ENCODE peak calls at places on chromosomes 7 and 10, in seven cellular contexts. O is cardiac muscle cell; D is CD4-positive, alpha-beta T cell; J is GM10248; P is spleen; M is neural crest cell; A is lower lobe of right lung. F is an unnamed sample.

GRCh38 chr10:14414901-14415300 is 84.2 kb upstream of the FRMD4A start:
- DNase-seq in P (no peak), O (no peak), J (no peak), M (no peak), A (no peak), D (no peak), F (peak; percentile 6)

GRCh38 chr10:131810805-131811137 is 90.0 kb upstream of the PPP2R2D start:
- DNase-seq in M (no peak), O (no peak), J (no peak), P (no peak), D (no peak), A (no peak), F (no peak)

GRCh38 chr7:84738583-84739150 is 448.2 kb downstream of the SEMA3D start:
- DNase-seq in D (no peak), A (no peak), P (no peak), J (no peak), M (no peak), O (no peak), F (no peak)

GRCh38 chr10:293636-294035 is 158.4 kb downstream of the ZMYND11 start:
- DNase-seq in P (no peak), O (no peak), M (no peak), D (no peak), A (no peak), J (no peak), F (no peak)

GRCh38 chr10:11045995-11046394 is 28.3 kb downstream of the CELF2 start:
- DNase-seq in M (no peak), A (no peak), J (no peak), P (no peak), O (no peak), D (no peak), F (no peak)

GRCh38 chr10:4650109-4650508 is 175.9 kb upstream of the AKR1E2 start:
- DNase-seq in J (no peak), M (no peak), A (no peak), P (no peak), D (no peak), O (no peak), F (no peak)

GRCh38 chr10:3045471-3046209 is 21.7 kb upstream of the PFKP start:
- DNase-seq in J (no peak), A (peak; percentile 78), M (peak; percentile 57), O (peak; percentile 97), P (no peak), D (no peak), F (peak; percentile 84)

GRCh38 chr7:155538293-155538692 is 8.1 kb downstream of the CNPY1 start:
- DNase-seq in J (no peak), M (peak; percentile 20), O (no peak), D (no peak), P (no peak), A (no peak), F (no peak)

GRCh38 chr7:102248081-102248455 is 38.6 kb upstream of the SH2B2 start:
- DNase-seq in D (no peak), O (no peak), M (no peak), P (no peak), J (no peak), A (no peak), F (no peak)

GRCh38 chr7:97835296-97836138 is 36.7 kb downstream of the ASNS start:
- DNase-seq in O (peak; percentile 81), P (no peak), D (peak; percentile 36), A (peak; percentile 59), M (peak; percentile 73), J (peak; percentile 41), F (peak; percentile 64)

GRCh38 chr10:103678104-103678526 is 177.3 kb downstream of the SH3PXD2A start:
- DNase-seq in J (peak; percentile 93), D (peak; percentile 83), M (peak; percentile 49), A (peak; percentile 68), O (no peak), P (peak; percentile 92), F (peak; percentile 95)

GRCh38 chr10:14603539-14604102 is 171.1 kb downstream of the FAM107B start:
- DNase-seq in M (peak; percentile 23), A (no peak), P (peak; percentile 87), D (no peak), J (no peak), O (peak; percentile 54), F (no peak)

GRCh38 chr7:43905954-43906326 is 456 bp downstream of the URGCP start:
- DNase-seq in P (peak; percentile 83), A (peak; percentile 50), J (peak; percentile 59), O (peak; percentile 62), M (peak; percentile 40), D (peak; percentile 9), F (no peak)

GRCh38 chr10:71270301-71270777 is 48.7 kb upstream of the SLC29A3 start:
- DNase-seq in J (peak; percentile 78), M (peak; percentile 65), D (no peak), P (no peak), O (peak; percentile 87), A (no peak), F (peak; percentile 65)

GRCh38 chr7:65722361-65722792 is 150.5 kb upstream of the VKORC1L1 start:
- DNase-seq in M (peak; percentile 45), A (peak; percentile 61), O (peak; percentile 62), J (peak; percentile 65), P (peak; percentile 80), D (peak; percentile 61), F (peak; percentile 9)

GRCh38 chr7:960269-960871 is 5.9 kb upstream of the ADAP1 start:
- DNase-seq in J (no peak), O (peak; percentile 34), A (peak; percentile 40), P (peak; percentile 67), D (no peak), M (no peak), F (no peak)

GRCh38 chr10:91596821-91597396 is 36.0 kb downstream of the PPP1R3C start:
- DNase-seq in M (no peak), A (no peak), P (no peak), D (no peak), J (no peak), O (no peak), F (peak; percentile 46)

GRCh38 chr10:69090687-69091450 is 3.0 kb downstream of the SRGN start:
- DNase-seq in M (no peak), O (no peak), A (no peak), P (no peak), D (no peak), J (no peak), F (no peak)

GRCh38 chr7:93119191-93119905 is 1.6 kb upstream of the SAMD9 start:
- DNase-seq in M (no peak), P (no peak), A (no peak), D (no peak), O (no peak), J (no peak), F (peak; percentile 42)

GRCh38 chr7:130697791-130698190 is 11.4 kb upstream of the TSGA13 start:
- DNase-seq in D (no peak), M (no peak), J (no peak), A (no peak), O (no peak), P (no peak), F (no peak)

GRCh38 chr7:90592036-90592435 is 4.1 kb upstream of the CDK14 start:
- DNase-seq in P (no peak), D (no peak), O (no peak), J (no peak), M (no peak), A (no peak), F (no peak)

GRCh38 chr7:94414481-94414880 is 19.8 kb downstream of the COL1A2 start:
- DNase-seq in M (no peak), J (no peak), D (no peak), A (no peak), P (no peak), O (no peak), F (peak; percentile 75)

GRCh38 chr7:38020134-38020533 is 99.7 kb downstream of the EPDR1 start:
- DNase-seq in J (no peak), A (no peak), O (no peak), P (no peak), M (no peak), D (no peak), F (no peak)

GRCh38 chr10:99396471-99396870 is 34.0 kb downstream of the GOT1 start:
- DNase-seq in M (no peak), J (no peak), D (no peak), A (no peak), O (no peak), P (no peak), F (peak; percentile 72)

GRCh38 chr7:33874943-33875342 is 30.4 kb upstream of the BMPER start:
- DNase-seq in D (no peak), M (no peak), J (no peak), A (no peak), P (no peak), O (no peak), F (peak; percentile 32)

DNA sequence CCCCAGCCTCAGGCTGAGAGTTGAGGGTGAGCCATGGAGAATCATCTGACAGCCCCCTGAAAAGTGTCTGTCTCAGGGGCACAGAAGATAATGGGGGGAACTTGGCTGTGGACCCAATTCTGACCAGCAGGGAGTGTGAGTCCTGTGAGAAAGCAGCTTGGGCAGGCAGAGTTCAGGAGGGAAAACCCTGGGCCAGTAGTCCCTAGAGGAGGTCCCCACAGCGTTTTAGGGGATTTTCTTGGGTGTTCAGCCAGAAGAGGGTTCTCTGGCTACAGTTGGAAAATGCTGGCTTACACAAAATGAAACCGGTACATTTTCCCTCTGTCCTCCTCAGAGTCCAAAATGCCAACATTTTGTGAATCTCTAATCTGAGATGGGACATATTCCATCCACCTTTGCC is 35.8 kb upstream of the TRIM8 start:
- DNase-seq in A (no peak), P (no peak), J (peak; percentile 66), M (no peak), O (no peak), D (no peak), F (no peak)
- TF ChIP-seq CTCF in A (no peak), P (no peak), J (peak; percentile 33), M (no peak), O (no peak), D (no peak), F (peak; percentile 20)

GRCh38 chr7:21943436-21943835 is 2.3 kb downstream of the CDCA7L start:
- DNase-seq in M (no peak), P (no peak), A (no peak), O (no peak), J (no peak), D (no peak), F (no peak)

GRCh38 chr7:21944616-21945373 is 904 bp downstream of the CDCA7L start:
- DNase-seq in D (no peak), M (no peak), O (peak; percentile 47), J (no peak), A (peak; percentile 84), P (peak; percentile 88), F (no peak)

GRCh38 chr7:21946228-21946709 is 570 bp upstream of the CDCA7L start:
- DNase-seq in P (no peak), A (no peak), D (no peak), M (no peak), O (no peak), J (no peak), F (no peak)

GRCh38 chr7:21947056-21947455 is 1.4 kb upstream of the CDCA7L start:
- DNase-seq in M (no peak), D (no peak), P (no peak), O (no peak), J (no peak), A (no peak), F (no peak)

GRCh38 chr7:21945374-21946227 is at the start of gene CDCA7L:
- DNase-seq in D (peak; percentile 6), J (peak; percentile 86), A (peak; percentile 84), O (peak; percentile 88), M (peak; percentile 65), P (peak; percentile 95), F (peak; percentile 55)
- TF ChIP-seq CTCF in D (no peak), J (no peak), A (no peak), O (no peak), M (no peak), P (peak; percentile 11), F (peak; percentile 43)

GRCh38 chr10:97842658-97843295 is 6.9 kb upstream of the GOLGA7B start:
- DNase-seq in D (no peak), J (no peak), O (no peak), P (no peak), M (no peak), A (no peak), F (no peak)
- TF ChIP-seq CTCF in D (no peak), J (no peak), O (no peak), P (no peak), M (no peak), A (no peak), F (no peak)

GRCh38 chr10:17115683-17116082 is 13.9 kb downstream of the CUBN start:
- DNase-seq in P (no peak), J (no peak), D (no peak), A (no peak), O (no peak), M (no peak), F (peak; percentile 67)
- TF ChIP-seq CTCF in P (no peak), J (no peak), D (no peak), A (no peak), O (peak; percentile 19), M (no peak), F (peak; percentile 60)